ENCODE peak calls at places on chromosome 5, in eight cellular contexts. Y, M, B, O, N, H, Z and T are unnamed samples.

GRCh38 chr5:171541380-171541779 is 121.9 kb downstream of the FGF18 start:
- DNase-seq in Z (no peak), Y (peak), M (no peak), B (no peak), O (no peak), N (no peak), H (no peak), T (no peak)

GRCh38 chr5:122120957-122121356 is 8.4 kb upstream of the ZNF474 start:
- DNase-seq in Y (no peak), O (peak), N (peak), H (no peak), Z (no peak), M (no peak), B (no peak), T (no peak)

GRCh38 chr5:4164167-4164566 is 568.5 kb downstream of the IRX1 start:
- DNase-seq in Y (no peak), B (no peak), M (no peak), N (no peak), H (no peak), O (no peak), Z (no peak), T (no peak)

GRCh38 chr5:144232285-144232684 is 61.6 kb downstream of the KCTD16 start:
- DNase-seq in M (no peak), Y (no peak), B (no peak), H (no peak), O (no peak), N (no peak), Z (no peak), T (no peak)

GRCh38 chr5:181203093-181203711 is 1.8 kb downstream of the TRIM7 start:
- DNase-seq in Y (no peak), O (peak), Z (no peak), H (no peak), B (no peak), N (no peak), M (peak), T (peak)

GRCh38 chr5:43193952-43194321 is 1.9 kb downstream of the NIM1K start:
- DNase-seq in O (no peak), N (no peak), Y (no peak), B (no peak), M (no peak), Z (no peak), H (no peak), T (no peak)

GRCh38 chr5:16304846-16305245 is 125.3 kb upstream of the MARCHF11 start:
- DNase-seq in H (no peak), N (no peak), Z (no peak), B (no peak), O (peak), M (no peak), Y (no peak), T (no peak)

GRCh38 chr5:163496286-163496685 is 9.1 kb upstream of the MAT2B start:
- DNase-seq in H (no peak), B (no peak), Z (no peak), N (peak), Y (no peak), M (peak), O (peak), T (peak)

GRCh38 chr5:162786234-162786633 is 651.2 kb upstream of the CCNG1 start:
- DNase-seq in Z (no peak), N (peak), M (no peak), Y (no peak), O (peak), B (no peak), H (no peak), T (no peak)

GRCh38 chr5:96053063-96053735 is 91.5 kb upstream of the ELL2 start:
- DNase-seq in M (no peak), Z (no peak), B (no peak), H (no peak), N (no peak), O (no peak), Y (no peak), T (no peak)

GRCh38 chr5:102955463-102955862 is 164.5 kb downstream of the GIN1 start:
- DNase-seq in Z (no peak), M (no peak), H (no peak), N (no peak), Y (no peak), B (no peak), O (no peak), T (no peak)

GRCh38 chr5:101425345-101425744 is 522.3 kb upstream of the ST8SIA4 start:
- DNase-seq in M (peak), Z (no peak), N (no peak), Y (no peak), H (no peak), B (no peak), O (peak), T (peak)

GRCh38 chr5:159486836-159487235 is 156.5 kb upstream of the IL12B start:
- DNase-seq in Z (no peak), B (no peak), N (no peak), Y (no peak), H (no peak), O (no peak), M (no peak), T (no peak)

GRCh38 chr5:33801292-33801691 is 90.5 kb downstream of the ADAMTS12 start:
- DNase-seq in O (no peak), M (no peak), N (no peak), Z (no peak), Y (no peak), H (no peak), B (no peak), T (no peak)
- TF ChIP-seq CTCF in O (no peak), M (no peak), N (no peak), Z (no peak), Y (no peak), H (no peak), B (no peak), T (no peak)

GRCh38 chr5:150154618-150155134 is 969 bp downstream of the PDGFRB start:
- DNase-seq in H (no peak), M (no peak), Y (no peak), N (no peak), B (no peak), O (no peak), Z (no peak), T (no peak)
- H3K4me3 ChIP-seq in H (peak), M (peak), Y (no peak), N (no peak), B (no peak), O (peak), Z (peak), T (peak)

GRCh38 chr5:11724947-11725346 is 179.3 kb downstream of the CTNND2 start:
- DNase-seq in M (no peak), Z (no peak), H (no peak), Y (no peak), O (no peak), B (no peak), N (peak), T (no peak)

GRCh38 chr5:11715797-11716196 is 188.4 kb downstream of the CTNND2 start:
- DNase-seq in M (no peak), N (no peak), O (no peak), Z (no peak), B (no peak), H (no peak), Y (no peak), T (no peak)

GRCh38 chr5:11719888-11720481 is 184.3 kb downstream of the CTNND2 start:
- DNase-seq in Y (no peak), B (peak), Z (no peak), O (peak), H (no peak), N (peak), M (no peak), T (no peak)
- TF ChIP-seq CTCF in Y (no peak), B (peak), Z (no peak), O (peak), H (no peak), N (peak), M (no peak), T (no peak)

GRCh38 chr5:134857401-134857800 is 11.6 kb downstream of the C5orf24 start:
- DNase-seq in H (no peak), M (no peak), B (no peak), O (no peak), N (no peak), Y (no peak), Z (no peak), T (no peak)

GRCh38 chr5:134845852-134846640 is at the start of gene C5orf24:
- DNase-seq in N (peak), M (peak), B (peak), Y (peak), Z (peak), O (peak), H (peak), T (peak)

GRCh38 chr5:134846641-134846960 is 833 bp downstream of the C5orf24 start:
- DNase-seq in M (peak), Z (no peak), O (peak), B (peak), Y (no peak), N (peak), H (no peak), T (no peak)

GRCh38 chr5:134851307-134851923 is 5.6 kb downstream of the C5orf24 start:
- DNase-seq in M (peak), B (peak), Y (no peak), H (no peak), O (peak), Z (no peak), N (peak), T (peak)
- H3K4me3 ChIP-seq in M (no peak), B (no peak), Y (no peak), H (no peak), O (no peak), Z (no peak), N (no peak), T (no peak)

GRCh38 chr5:1217596-1218206 is 7.5 kb upstream of the SLC6A18 start:
- DNase-seq in N (no peak), Z (no peak), Y (peak), O (no peak), H (no peak), B (no peak), M (no peak), T (no peak)
- TF ChIP-seq CTCF in N (no peak), Z (no peak), Y (no peak), O (no peak), H (no peak), B (no peak), M (no peak), T (no peak)

DNA sequence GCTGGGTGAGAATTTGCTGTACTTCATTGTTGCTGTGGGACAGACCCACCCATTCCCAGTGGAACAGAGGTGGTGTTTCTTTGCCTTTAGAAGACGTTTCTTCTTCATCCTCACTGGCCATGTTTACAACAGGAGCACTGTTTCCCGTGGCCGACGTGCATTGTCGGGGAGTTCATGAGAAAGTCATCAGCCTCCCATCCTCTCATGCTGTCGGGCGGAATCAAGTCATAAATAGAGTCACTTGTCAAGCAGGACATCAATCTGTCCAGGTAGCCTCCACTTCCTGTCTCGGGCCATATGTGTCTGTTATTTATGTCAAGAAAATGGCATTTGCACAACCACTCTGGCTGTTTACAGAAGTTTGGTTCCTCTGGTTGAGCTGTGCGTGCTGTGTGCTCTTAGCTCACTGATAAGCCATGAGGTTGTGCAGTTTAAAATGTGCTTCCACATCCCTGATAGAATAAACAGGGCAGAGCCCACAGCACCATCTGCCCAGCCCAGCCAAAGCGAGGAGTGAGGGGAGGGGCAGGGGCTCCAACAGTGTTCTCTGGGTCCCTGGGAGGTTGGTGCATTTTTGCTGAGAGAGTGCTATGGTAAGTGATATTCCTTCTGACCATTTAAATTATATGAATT is 401.9 kb upstream of the IRX2 start:
- DNase-seq in N (no peak), H (no peak), O (no peak), Z (no peak), B (no peak), Y (no peak), M (no peak), T (no peak)
- H3K4me3 ChIP-seq in N (no peak), H (no peak), O (no peak), Z (no peak), B (no peak), Y (no peak), M (no peak), T (no peak)

GRCh38 chr5:71778678-71779276 is 59.7 kb downstream of the CARTPT start:
- DNase-seq in Y (no peak), N (peak), O (peak), H (no peak), M (peak), Z (no peak), B (peak), T (peak)
- TF ChIP-seq CTCF in Y (no peak), N (peak), O (peak), H (peak), M (peak), Z (no peak), B (peak), T (peak)

DNA sequence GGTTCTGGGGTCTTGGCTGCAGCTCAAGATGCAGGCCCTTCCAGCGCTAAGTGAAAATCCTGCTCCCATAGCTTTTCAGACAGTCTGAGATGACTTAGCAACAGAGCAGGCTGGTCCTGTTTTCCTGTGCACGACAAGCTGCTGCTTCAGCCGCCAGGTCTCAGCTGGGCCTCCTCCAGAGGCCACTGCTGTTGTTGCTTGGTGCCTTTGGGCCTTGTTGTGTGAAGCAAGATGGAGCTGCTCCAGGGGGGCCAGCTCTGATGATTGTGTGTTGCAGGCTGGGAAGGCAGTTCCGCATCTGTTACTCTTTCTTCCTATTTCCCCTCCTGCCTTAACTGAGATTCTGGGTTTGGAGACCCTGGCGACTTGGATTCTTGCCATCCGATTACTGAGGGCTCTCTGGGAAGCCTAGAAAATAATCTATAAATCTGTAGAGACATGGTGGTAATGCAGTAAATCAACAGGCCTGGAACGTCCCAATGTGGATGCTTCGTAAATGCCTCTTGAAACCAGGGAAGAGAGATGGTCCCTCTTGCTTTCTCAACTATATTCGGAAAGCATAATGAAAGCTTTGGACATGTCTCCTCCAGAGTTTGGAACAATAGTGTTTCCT is 3.2 kb downstream of the MAP1B start:
- DNase-seq in N (no peak), Y (no peak), H (no peak), B (no peak), Z (no peak), O (no peak), M (peak), T (no peak)
- H3K4me3 ChIP-seq in N (no peak), Y (no peak), H (peak), B (no peak), Z (peak), O (peak), M (peak), T (peak)

GRCh38 chr5:108260858-108261170 is 121.1 kb downstream of the FBXL17 start:
- DNase-seq in Z (no peak), O (no peak), N (no peak), H (no peak), B (no peak), M (no peak), Y (no peak), T (no peak)
- TF ChIP-seq CTCF in Z (no peak), O (no peak), N (no peak), H (no peak), B (no peak), M (no peak), Y (no peak), T (no peak)